ENCODE peak calls at places on chromosomes 3 and 15, in six cellular contexts. G, K, U, N, J and I are unnamed samples.

GRCh38 chr3:139136459-139137190 is 91.9 kb upstream of the PRR23C start:
- DNase-seq in G (no peak), K (no peak), U (no peak), N (no peak), J (peak), I (no peak)

GRCh38 chr15:74414603-74415338 is 19.0 kb downstream of the SEMA7A start:
- DNase-seq in G (no peak), K (no peak), U (no peak), N (no peak), J (no peak), I (no peak)

GRCh38 chr3:194731496-194732073 is 45.9 kb downstream of the FAM43A start:
- DNase-seq in G (no peak), K (no peak), U (no peak), N (no peak), J (peak), I (no peak)

GRCh38 chr3:128619146-128619890 is 31.3 kb downstream of the RPN1 start:
- DNase-seq in G (peak), K (peak), U (no peak), N (no peak), J (no peak), I (no peak)

GRCh38 chr15:101568821-101569555 is 79.5 kb upstream of the PCSK6 start:
- DNase-seq in G (no peak), K (no peak), U (no peak), N (no peak), J (no peak), I (no peak)

GRCh38 chr3:142211034-142211433 is 14.4 kb downstream of the GK5 start:
- DNase-seq in G (no peak), K (no peak), U (no peak), N (no peak), J (no peak), I (no peak)

GRCh38 chr15:70245932-70246622 is 148.4 kb upstream of the TLE3 start:
- DNase-seq in G (peak), K (peak), U (no peak), N (no peak), J (no peak), I (no peak)

GRCh38 chr3:135125171-135125801 is 330.2 kb downstream of the EPHB1 start:
- DNase-seq in G (peak), K (peak), U (peak), N (peak), J (no peak), I (peak)